ENCODE peak calls at places on chromosomes 13 and 19, in ten cellular contexts. R is ELR; Q is fibroblast of lung; T is stimulated activated CD4-positive, alpha-beta T cell treated with anti-CD3 and anti-CD28 coated beads, Interleukin-15, amount 100 ng/mL, for 1 hour; P is AG04450; D is ovary; V is activated T-cell treated with anti-CD3 and anti-CD28 coated beads for 1 hour; W is COLO829; F is CD8-positive, alpha-beta T cell; X is HS-5. E is an unnamed sample.

GRCh38 chr13:109743706-109744453 is 42.5 kb downstream of the IRS2 start:
- DNase-seq in R (peak), Q (peak), T (no peak), P (peak), D (peak), V (no peak), W (no peak), F (no peak), X (no peak), E (peak)

GRCh38 chr19:47227347-47228167 is 3.4 kb downstream of the BBC3 start:
- DNase-seq in R (peak), Q (peak), T (no peak), P (peak), D (peak), V (no peak), W (peak), F (peak), X (peak), E (peak)

GRCh38 chr19:32471095-32471494 is 65.5 kb downstream of the DPY19L3 start:
- DNase-seq in R (no peak), Q (peak), T (no peak), P (no peak), D (no peak), V (no peak), W (no peak), F (no peak), X (no peak), E (no peak)

GRCh38 chr13:110676057-110676510 is 29.8 kb downstream of the CARS2 start:
- DNase-seq in R (no peak), Q (no peak), T (no peak), P (no peak), D (no peak), V (no peak), W (no peak), F (no peak), X (no peak), E (no peak)

GRCh38 chr13:111158136-111158805 is 43.2 kb downstream of the ARHGEF7 start:
- DNase-seq in R (no peak), Q (peak), T (no peak), P (no peak), D (no peak), V (no peak), W (no peak), F (no peak), X (no peak), E (no peak)

GRCh38 chr13:103351035-103351828 is 285.0 kb upstream of the SLC10A2 start:
- DNase-seq in R (peak), Q (peak), T (no peak), P (no peak), D (no peak), V (no peak), W (no peak), F (no peak), X (no peak), E (no peak)

GRCh38 chr19:1780272-1780957 is 27.1 kb downstream of the ONECUT3 start:
- DNase-seq in R (peak), Q (peak), T (no peak), P (no peak), D (no peak), V (no peak), W (no peak), F (no peak), X (no peak), E (peak)

GRCh38 chr19:40744554-40745401 is 5.5 kb downstream of the ACTMAP start:
- DNase-seq in R (no peak), Q (no peak), T (no peak), P (no peak), D (no peak), V (no peak), W (no peak), F (peak), X (no peak), E (no peak)

GRCh38 chr19:12166596-12166995 is 3.7 kb downstream of the ZNF136 start:
- DNase-seq in R (no peak), Q (peak), T (no peak), P (no peak), D (no peak), V (no peak), W (no peak), F (no peak), X (no peak), E (no peak)

GRCh38 chr19:4523306-4524110 is 5.2 kb upstream of the PLIN4 start:
- DNase-seq in R (peak), Q (peak), T (no peak), P (no peak), D (peak), V (peak), W (peak), F (peak), X (no peak), E (peak)

GRCh38 chr13:93180376-93180966 is 46.1 kb upstream of the GPC6 start:
- DNase-seq in R (no peak), Q (peak), T (no peak), P (peak), D (no peak), V (no peak), W (no peak), F (no peak), X (no peak), E (peak)

GRCh38 chr13:43263047-43263446 is 239.7 kb downstream of the DNAJC15 start:
- DNase-seq in R (no peak), Q (no peak), T (no peak), P (no peak), D (no peak), V (no peak), W (no peak), F (no peak), X (no peak), E (no peak)

GRCh38 chr13:72990883-72991282 is 67.9 kb upstream of the KLF5 start:
- DNase-seq in R (no peak), Q (no peak), T (no peak), P (no peak), D (no peak), V (no peak), W (no peak), F (no peak), X (no peak), E (no peak)

GRCh38 chr13:47459512-47459911 is 541.6 kb downstream of the SUCLA2 start:
- DNase-seq in R (peak), Q (peak), T (no peak), P (no peak), D (no peak), V (no peak), W (no peak), F (no peak), X (no peak), E (peak)

GRCh38 chr19:2973229-2973628 is 4.1 kb upstream of the TLE6 start:
- DNase-seq in R (no peak), Q (no peak), T (no peak), P (no peak), D (no peak), V (no peak), W (no peak), F (no peak), X (no peak), E (no peak)

GRCh38 chr13:74573654-74574053 is 439.4 kb upstream of the KLF12 start:
- DNase-seq in R (peak), Q (no peak), T (no peak), P (no peak), D (no peak), V (no peak), W (no peak), F (no peak), X (no peak), E (no peak)

GRCh38 chr19:17519967-17520366 is 8.5 kb downstream of the PGLS start:
- DNase-seq in R (no peak), Q (peak), T (no peak), P (no peak), D (no peak), V (no peak), W (no peak), F (no peak), X (no peak), E (no peak)